ENCODE peak calls at places on chromosomes 6 and 20, in seven cellular contexts. One of them, this sample, is unnamed.

GRCh38 chr6:26272171-26272631 is 92.8 kb upstream of the BTN3A2 start:
- DNase-seq in OCI-LY7: peak
- DNase-seq in breast epithelium: peak
- DNase-seq in A549: no peak
- DNase-seq in GM06990: peak
- DNase-seq in mesothelial cell of epicardium: peak
- DNase-seq in cardiac fibroblast: no peak
- DNase-seq in this sample: peak

GRCh38 chr6:126075335-126076071 is 89.2 kb downstream of the TRMT11 start:
- DNase-seq in breast epithelium: no peak
- DNase-seq in A549: no peak
- DNase-seq in cardiac fibroblast: no peak
- DNase-seq in GM06990: no peak
- DNase-seq in mesothelial cell of epicardium: no peak
- DNase-seq in OCI-LY7: no peak
- DNase-seq in this sample: no peak

GRCh38 chr20:62368629-62369507 is 1.8 kb upstream of the LAMA5 start:
- DNase-seq in GM06990: no peak
- DNase-seq in A549: peak
- DNase-seq in mesothelial cell of epicardium: no peak
- DNase-seq in breast epithelium: no peak
- DNase-seq in OCI-LY7: no peak
- DNase-seq in cardiac fibroblast: peak
- DNase-seq in this sample: no peak

GRCh38 chr6:26234421-26235239 is 130.4 kb upstream of the BTN3A2 start:
- DNase-seq in OCI-LY7: peak
- DNase-seq in A549: peak
- DNase-seq in GM06990: peak
- DNase-seq in breast epithelium: peak
- DNase-seq in mesothelial cell of epicardium: no peak
- DNase-seq in cardiac fibroblast: peak
- DNase-seq in this sample: peak

GRCh38 chr20:3204124-3204794 is at the start of gene DDRGK1:
- DNase-seq in cardiac fibroblast: peak
- DNase-seq in GM06990: peak
- DNase-seq in OCI-LY7: peak
- DNase-seq in mesothelial cell of epicardium: peak
- DNase-seq in A549: peak
- DNase-seq in breast epithelium: peak
- DNase-seq in this sample: peak

GRCh38 chr20:5674176-5674660 is 76.0 kb upstream of the SHLD1 start:
- DNase-seq in cardiac fibroblast: no peak
- DNase-seq in mesothelial cell of epicardium: no peak
- DNase-seq in breast epithelium: no peak
- DNase-seq in GM06990: peak
- DNase-seq in A549: no peak
- DNase-seq in OCI-LY7: peak
- DNase-seq in this sample: no peak

GRCh38 chr6:127578900-127579299 is 1.9 kb downstream of the C6orf58 start:
- DNase-seq in GM06990: no peak
- DNase-seq in cardiac fibroblast: no peak
- DNase-seq in mesothelial cell of epicardium: no peak
- DNase-seq in breast epithelium: no peak
- DNase-seq in OCI-LY7: no peak
- DNase-seq in A549: no peak
- DNase-seq in this sample: no peak

GRCh38 chr6:144286503-144287393 is 1.6 kb downstream of the UTRN start:
- DNase-seq in A549: peak
- DNase-seq in mesothelial cell of epicardium: peak
- DNase-seq in OCI-LY7: no peak
- DNase-seq in GM06990: peak
- DNase-seq in cardiac fibroblast: peak
- DNase-seq in breast epithelium: peak
- DNase-seq in this sample: peak

GRCh38 chr20:45070932-45071632 is 29.8 kb downstream of the KCNS1 start:
- DNase-seq in mesothelial cell of epicardium: no peak
- DNase-seq in cardiac fibroblast: peak
- DNase-seq in GM06990: no peak
- DNase-seq in A549: no peak
- DNase-seq in OCI-LY7: no peak
- DNase-seq in breast epithelium: no peak
- DNase-seq in this sample: no peak

GRCh38 chr6:167056370-167056769 is 57.2 kb downstream of the CEP43 start:
- DNase-seq in A549: no peak
- DNase-seq in OCI-LY7: peak
- DNase-seq in cardiac fibroblast: peak
- DNase-seq in mesothelial cell of epicardium: no peak
- DNase-seq in GM06990: peak
- DNase-seq in breast epithelium: no peak
- DNase-seq in this sample: no peak

GRCh38 chr6:5637714-5638113 is 369.0 kb downstream of the NRN1 start:
- DNase-seq in cardiac fibroblast: no peak
- DNase-seq in breast epithelium: no peak
- DNase-seq in OCI-LY7: no peak
- DNase-seq in mesothelial cell of epicardium: no peak
- DNase-seq in A549: no peak
- DNase-seq in GM06990: no peak
- DNase-seq in this sample: no peak

GRCh38 chr6:139608872-139609271 is 234.4 kb upstream of the CITED2 start:
- DNase-seq in OCI-LY7: no peak
- DNase-seq in cardiac fibroblast: peak
- DNase-seq in A549: no peak
- DNase-seq in mesothelial cell of epicardium: no peak
- DNase-seq in breast epithelium: no peak
- DNase-seq in GM06990: no peak
- DNase-seq in this sample: no peak

GRCh38 chr20:5171074-5171789 is 44.4 kb downstream of the CDS2 start:
- DNase-seq in A549: no peak
- DNase-seq in mesothelial cell of epicardium: no peak
- DNase-seq in breast epithelium: no peak
- DNase-seq in cardiac fibroblast: peak
- DNase-seq in OCI-LY7: no peak
- DNase-seq in GM06990: no peak
- DNase-seq in this sample: no peak

GRCh38 chr20:12433724-12434123 is 516.0 kb downstream of the BTBD3 start:
- DNase-seq in breast epithelium: no peak
- DNase-seq in mesothelial cell of epicardium: no peak
- DNase-seq in OCI-LY7: no peak
- DNase-seq in GM06990: no peak
- DNase-seq in A549: no peak
- DNase-seq in cardiac fibroblast: no peak
- DNase-seq in this sample: no peak

DNA sequence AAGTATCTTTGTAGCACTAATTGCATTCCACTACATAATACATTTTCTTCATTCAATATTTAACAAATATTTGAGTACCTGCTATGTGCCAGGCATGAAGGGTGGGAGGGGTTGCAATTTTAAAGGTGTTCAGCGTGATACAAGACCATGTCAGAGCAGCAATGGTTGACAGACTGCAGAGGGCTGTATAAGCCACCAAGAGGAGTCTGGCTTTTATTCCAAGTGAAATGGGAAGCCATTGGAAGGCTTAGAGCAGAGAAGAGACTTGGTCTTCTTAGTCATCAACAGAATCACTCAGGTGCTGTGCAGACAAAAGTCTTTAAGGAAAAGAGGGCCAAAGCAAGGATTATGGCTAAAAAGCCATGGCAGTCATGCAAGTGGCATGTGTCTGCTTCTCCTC is 360.8 kb upstream of the ARID1B start:
- DNase-seq in mesothelial cell of epicardium: no peak
- DNase-seq in GM06990: no peak
- DNase-seq in cardiac fibroblast: no peak
- DNase-seq in OCI-LY7: no peak
- DNase-seq in A549: no peak
- DNase-seq in breast epithelium: no peak
- DNase-seq in this sample: no peak
- TF ChIP-seq CTCF in mesothelial cell of epicardium: no peak
- TF ChIP-seq CTCF in GM06990: no peak
- TF ChIP-seq CTCF in cardiac fibroblast: no peak
- TF ChIP-seq CTCF in OCI-LY7: no peak
- TF ChIP-seq CTCF in A549: no peak
- TF ChIP-seq CTCF in breast epithelium: no peak
- TF ChIP-seq CTCF in this sample: no peak

DNA sequence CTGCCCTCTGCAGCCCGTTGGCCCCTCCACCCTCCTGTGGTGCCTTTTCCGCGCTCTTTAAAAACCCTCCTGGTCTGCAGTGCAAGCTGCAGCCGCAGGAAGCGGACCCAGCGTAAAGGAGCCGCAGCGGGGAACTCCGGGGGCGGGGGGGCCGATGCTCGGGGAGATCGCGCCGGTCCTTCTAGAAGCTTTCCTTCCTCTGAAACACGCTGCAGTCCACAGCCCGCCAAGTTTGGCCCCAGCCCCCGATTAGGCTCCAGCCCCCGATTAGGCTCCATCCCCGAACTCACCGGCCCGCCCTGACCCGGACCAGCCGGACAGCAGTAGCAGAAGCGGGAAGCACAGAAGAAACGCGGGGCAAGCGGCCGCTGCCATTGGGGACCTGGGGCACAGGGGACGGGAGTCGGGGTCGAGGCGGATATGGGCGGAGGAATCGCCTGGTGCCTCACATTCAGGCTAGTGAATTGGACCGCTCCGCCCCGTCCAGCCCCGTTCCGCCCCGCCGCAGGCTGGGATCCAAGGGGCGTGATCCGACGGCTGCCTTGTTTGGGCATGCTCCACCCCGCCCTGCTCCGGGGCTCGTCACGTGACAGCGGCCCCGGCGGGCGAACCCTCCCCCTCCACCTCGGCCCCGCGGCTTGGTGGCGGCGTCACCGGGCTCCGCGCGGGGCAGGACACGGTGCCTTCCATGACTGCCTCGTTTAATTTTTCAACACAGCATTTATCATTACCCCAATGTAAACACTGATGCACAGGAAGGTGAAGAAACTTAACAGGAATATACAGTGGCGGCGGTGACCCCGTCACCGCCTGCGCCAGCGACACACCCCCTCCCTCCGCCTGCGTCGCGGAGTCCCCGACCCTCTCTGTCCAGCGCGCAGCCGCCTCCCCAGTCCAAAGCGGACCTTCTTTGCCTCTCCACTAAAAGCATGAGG is 20.3 kb downstream of the RAET1L start:
- DNase-seq in GM06990: peak
- DNase-seq in cardiac fibroblast: peak
- DNase-seq in mesothelial cell of epicardium: peak
- DNase-seq in OCI-LY7: peak
- DNase-seq in breast epithelium: peak
- DNase-seq in A549: peak
- DNase-seq in this sample: peak
- TF ChIP-seq CTCF in GM06990: no peak
- TF ChIP-seq CTCF in cardiac fibroblast: peak
- TF ChIP-seq CTCF in mesothelial cell of epicardium: no peak
- TF ChIP-seq CTCF in OCI-LY7: peak
- TF ChIP-seq CTCF in breast epithelium: no peak
- TF ChIP-seq CTCF in A549: no peak
- TF ChIP-seq CTCF in this sample: no peak

GRCh38 chr6:84344005-84344404 is 116.6 kb upstream of the CEP162 start:
- DNase-seq in cardiac fibroblast: no peak
- DNase-seq in A549: no peak
- DNase-seq in breast epithelium: no peak
- DNase-seq in OCI-LY7: no peak
- DNase-seq in GM06990: no peak
- DNase-seq in mesothelial cell of epicardium: no peak
- DNase-seq in this sample: no peak

GRCh38 chr6:84349542-84349941 is 122.1 kb upstream of the CEP162 start:
- DNase-seq in GM06990: no peak
- DNase-seq in OCI-LY7: no peak
- DNase-seq in cardiac fibroblast: no peak
- DNase-seq in mesothelial cell of epicardium: no peak
- DNase-seq in breast epithelium: no peak
- DNase-seq in A549: no peak
- DNase-seq in this sample: no peak

GRCh38 chr6:84348801-84349200 is 121.4 kb upstream of the CEP162 start:
- DNase-seq in cardiac fibroblast: no peak
- DNase-seq in breast epithelium: no peak
- DNase-seq in mesothelial cell of epicardium: no peak
- DNase-seq in A549: no peak
- DNase-seq in OCI-LY7: no peak
- DNase-seq in GM06990: no peak
- DNase-seq in this sample: no peak

GRCh38 chr6:84350397-84350796 is 123.0 kb upstream of the CEP162 start:
- DNase-seq in mesothelial cell of epicardium: no peak
- DNase-seq in cardiac fibroblast: peak
- DNase-seq in breast epithelium: no peak
- DNase-seq in GM06990: no peak
- DNase-seq in OCI-LY7: no peak
- DNase-seq in A549: no peak
- DNase-seq in this sample: no peak

DNA sequence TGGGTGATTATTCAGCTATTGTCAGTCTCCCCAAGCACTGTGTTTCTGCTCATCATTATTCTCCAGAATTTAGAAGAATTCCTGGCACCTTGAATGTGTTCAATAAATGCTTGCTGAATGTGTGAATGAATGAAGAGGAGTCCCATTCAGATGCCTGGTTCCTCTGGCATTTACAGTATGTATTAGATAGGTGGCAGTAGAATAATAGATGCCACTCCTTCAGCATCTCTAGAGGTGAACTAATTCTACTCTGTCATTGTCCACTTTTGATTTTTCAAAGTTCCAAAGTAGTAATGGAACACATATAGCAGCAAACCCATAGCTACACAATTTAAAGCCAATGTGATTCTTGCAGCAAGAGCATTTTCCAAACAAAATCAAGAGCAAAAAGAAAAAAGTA is 118.9 kb upstream of the CEP162 start:
- DNase-seq in mesothelial cell of epicardium: no peak
- DNase-seq in breast epithelium: no peak
- DNase-seq in cardiac fibroblast: peak
- DNase-seq in OCI-LY7: no peak
- DNase-seq in A549: no peak
- DNase-seq in GM06990: no peak
- DNase-seq in this sample: no peak
- TF ChIP-seq CTCF in mesothelial cell of epicardium: no peak
- TF ChIP-seq CTCF in breast epithelium: no peak
- TF ChIP-seq CTCF in cardiac fibroblast: peak
- TF ChIP-seq CTCF in OCI-LY7: peak
- TF ChIP-seq CTCF in A549: no peak
- TF ChIP-seq CTCF in GM06990: no peak
- TF ChIP-seq CTCF in this sample: no peak

DNA sequence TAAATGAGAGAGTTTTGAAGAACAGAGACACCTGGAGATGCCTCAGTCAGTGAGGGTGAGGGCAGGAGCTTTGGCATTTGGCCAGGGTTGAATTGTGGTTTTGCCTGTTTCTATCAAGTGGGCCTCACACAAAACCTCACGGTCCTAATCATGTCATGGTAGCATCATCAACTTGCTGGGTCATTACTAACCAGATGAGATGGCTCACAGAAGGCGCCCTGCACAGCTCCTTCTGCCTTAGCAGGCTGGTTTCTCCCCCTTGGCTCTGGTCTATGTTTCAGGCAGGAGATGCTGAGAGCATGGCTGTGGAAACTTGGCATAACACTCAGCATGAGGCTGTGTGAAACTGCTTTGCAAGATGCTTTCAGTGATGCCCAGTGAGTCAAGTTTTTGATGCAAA is 99.3 kb downstream of the LRRC1 start:
- DNase-seq in OCI-LY7: peak
- DNase-seq in cardiac fibroblast: peak
- DNase-seq in GM06990: peak
- DNase-seq in breast epithelium: no peak
- DNase-seq in A549: no peak
- DNase-seq in mesothelial cell of epicardium: no peak
- DNase-seq in this sample: no peak
- TF ChIP-seq CTCF in OCI-LY7: no peak
- TF ChIP-seq CTCF in cardiac fibroblast: no peak
- TF ChIP-seq CTCF in GM06990: no peak
- TF ChIP-seq CTCF in breast epithelium: no peak
- TF ChIP-seq CTCF in A549: no peak
- TF ChIP-seq CTCF in mesothelial cell of epicardium: no peak
- TF ChIP-seq CTCF in this sample: no peak

GRCh38 chr6:54981647-54982046 is 135.1 kb downstream of the FAM83B start:
- DNase-seq in breast epithelium: no peak
- DNase-seq in A549: no peak
- DNase-seq in GM06990: no peak
- DNase-seq in mesothelial cell of epicardium: no peak
- DNase-seq in cardiac fibroblast: no peak
- DNase-seq in OCI-LY7: no peak
- DNase-seq in this sample: no peak
- TF ChIP-seq CTCF in breast epithelium: no peak
- TF ChIP-seq CTCF in A549: no peak
- TF ChIP-seq CTCF in GM06990: no peak
- TF ChIP-seq CTCF in mesothelial cell of epicardium: no peak
- TF ChIP-seq CTCF in cardiac fibroblast: no peak
- TF ChIP-seq CTCF in OCI-LY7: no peak
- TF ChIP-seq CTCF in this sample: no peak